ENCODE peak calls at places on chromosomes 6 and 20, in five cellular contexts. D is HepG2, G is upper lobe of left lung, W is GM12878, E is K562. V is an unnamed sample. For H3K27me3, the result is how much of the 10 kb centered on the place peaks cover.

GRCh38 chr20:31642837-31643236 is 5.1 kb downstream of the COX4I2 start:
- ATAC-seq in D (no peak), G (no peak), W (no peak), E (no peak), V (no peak)

GRCh38 chr6:157211603-157212455 is 111.5 kb downstream of the TMEM242 start:
- ATAC-seq in D (peak), G (no peak), W (peak), E (peak), V (no peak)

GRCh38 chr20:9354579-9354978 is 159.8 kb upstream of the LAMP5 start:
- ATAC-seq in D (no peak), G (no peak), W (no peak), E (no peak), V (no peak)

GRCh38 chr20:16761305-16761829 is 13.2 kb downstream of the OTOR start:
- ATAC-seq in D (peak), G (peak), W (peak), E (peak), V (no peak)

GRCh38 chr20:38321959-38322598 is 18.1 kb downstream of the BPI start:
- ATAC-seq in D (peak), G (peak), W (no peak), E (peak), V (peak)

GRCh38 chr6:133502451-133503259 is 261.5 kb downstream of the EYA4 start:
- ATAC-seq in D (no peak), G (peak), W (no peak), E (no peak), V (peak)

GRCh38 chr20:51385941-51386530 is 156.5 kb downstream of the NFATC2 start:
- ATAC-seq in D (peak), G (peak), W (peak), E (peak), V (no peak)

GRCh38 chr6:2542101-2542857 is 208.4 kb downstream of the MYLK4 start:
- ATAC-seq in D (peak), G (peak), W (no peak), E (peak), V (no peak)

GRCh38 chr6:157455028-157455714 is 74.2 kb downstream of the ZDHHC14 start:
- ATAC-seq in D (no peak), G (no peak), W (no peak), E (peak), V (no peak)

GRCh38 chr6:167574431-167575097 is 249.7 kb downstream of the TTLL2 start:
- ATAC-seq in D (no peak), G (peak), W (no peak), E (peak), V (peak)

GRCh38 chr6:38725414-38726183 is 10.5 kb downstream of the DNAH8 start:
- ATAC-seq in D (no peak), G (no peak), W (peak), E (no peak), V (no peak)

DNA sequence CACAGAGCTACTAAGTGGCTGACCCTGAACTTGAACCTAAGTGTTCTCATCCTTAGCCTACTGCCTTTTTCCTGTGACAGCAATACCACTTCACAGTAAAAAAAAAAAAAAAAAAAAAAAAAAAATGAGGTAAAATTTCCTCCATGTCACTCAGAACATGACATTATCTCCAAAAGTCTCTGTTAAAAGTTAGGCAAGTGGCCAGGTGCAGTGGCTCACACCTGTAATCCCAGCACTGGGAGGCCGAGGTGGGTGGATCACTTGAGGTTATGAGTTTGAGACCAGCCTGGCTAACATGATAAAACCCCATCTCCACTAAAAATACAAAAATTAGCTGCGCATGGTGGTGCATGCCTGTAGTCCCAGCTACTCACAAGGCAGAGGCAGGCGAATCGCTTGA is 11.2 kb upstream of the HDDC2 start:
- ATAC-seq in D (no peak), G (no peak), W (no peak), E (no peak), V (no peak)
- H3K27me3 ChIP-seq in D (under half), G (under half), W (under half), E (under half), V (under half)

DNA sequence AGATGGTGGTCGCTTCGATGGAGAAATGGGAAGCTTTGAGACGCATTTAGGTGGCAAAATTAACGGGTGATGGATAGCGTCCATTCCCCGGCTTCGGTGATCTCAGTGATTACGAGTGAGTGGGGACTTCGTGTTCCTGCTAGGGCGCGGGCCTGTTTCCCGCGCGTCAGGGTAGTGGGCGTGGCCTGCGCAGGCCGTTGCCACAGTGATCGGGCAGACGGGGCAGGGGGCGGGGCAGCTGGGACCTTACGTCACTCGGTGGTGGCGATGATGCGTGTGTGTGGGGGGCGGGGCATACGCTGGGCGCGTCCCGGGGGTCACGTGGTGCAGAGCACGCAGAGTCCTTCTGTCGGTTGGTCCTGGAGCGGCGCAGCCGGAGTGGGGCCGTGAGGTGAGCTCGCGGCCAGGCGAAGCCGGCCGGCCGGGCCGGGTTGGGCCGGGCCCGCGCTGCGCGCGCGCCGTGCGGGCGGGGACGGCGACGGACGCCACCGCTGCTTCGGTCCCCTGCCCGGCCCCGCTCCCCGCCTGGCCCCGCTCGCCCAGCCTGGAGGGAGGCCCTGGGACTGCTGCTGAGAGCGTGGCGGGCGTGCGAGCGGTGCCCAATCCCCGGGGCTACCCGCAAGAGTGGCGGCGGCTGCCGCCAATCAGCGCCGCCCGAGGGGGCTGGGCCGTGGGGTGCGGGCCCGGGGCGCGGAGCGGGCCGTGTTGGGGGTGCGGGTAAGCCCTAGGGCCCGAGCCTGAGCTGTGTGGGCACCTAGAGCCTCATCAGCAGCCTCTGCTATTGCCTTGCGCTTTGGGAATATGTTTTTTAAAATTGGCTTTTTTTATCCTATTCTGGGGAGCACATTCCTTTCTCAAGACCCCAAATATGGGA is at the start of gene PHF20:
- ATAC-seq in D (peak), G (peak), W (peak), E (peak), V (peak)
- TF ChIP-seq EP300 in D (no peak), G (peak), W (peak), E (no peak), V (peak)

DNA sequence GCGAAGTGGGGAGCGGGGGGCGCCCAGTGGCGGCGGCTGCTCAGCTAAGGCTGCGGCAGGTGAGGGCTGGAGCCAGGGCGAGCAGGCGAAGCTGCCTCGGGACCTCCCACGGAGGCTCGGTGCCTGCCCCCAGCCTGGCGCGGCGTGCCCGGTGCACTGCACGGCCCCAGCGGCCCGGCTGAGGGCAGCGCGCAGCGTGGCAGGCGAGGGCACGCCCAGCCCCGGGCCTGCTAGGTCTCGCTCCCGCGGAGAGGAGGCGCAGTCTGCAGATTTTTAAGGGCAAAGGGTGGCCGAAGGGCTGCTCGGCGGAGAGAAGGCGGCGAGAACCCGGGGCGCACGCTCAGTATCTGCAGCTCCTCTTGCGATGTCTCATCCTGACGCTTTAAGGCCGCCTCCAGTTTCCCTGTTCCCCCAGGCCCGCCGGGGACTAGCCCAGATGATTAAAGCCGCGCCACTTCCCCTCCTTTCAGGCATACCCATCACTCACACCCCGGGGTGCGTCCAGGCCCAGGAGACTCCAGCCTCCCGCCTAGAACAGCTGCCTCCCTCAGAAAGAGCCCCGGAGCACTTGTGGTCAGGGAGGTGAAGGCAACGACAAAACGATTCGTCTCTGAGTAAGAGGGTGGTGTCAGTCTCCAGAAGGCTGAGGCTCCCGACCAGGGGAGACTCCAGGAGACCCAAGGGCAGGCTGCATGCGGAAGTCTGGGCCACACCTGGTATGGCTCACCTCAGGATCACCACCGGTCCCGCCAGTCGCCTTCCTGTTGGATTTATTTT is at the start of gene FERMT1:
- ATAC-seq in D (peak), G (peak), W (peak), E (peak), V (peak)
- TF ChIP-seq CTCF in D (peak), G (peak), W (no peak), E (no peak), V (no peak)

GRCh38 chr6:19268117-19268516 is 569.1 kb upstream of the ID4 start:
- ATAC-seq in D (no peak), G (no peak), W (no peak), E (no peak), V (no peak)

GRCh38 chr6:19270616-19271015 is 566.6 kb upstream of the ID4 start:
- ATAC-seq in D (no peak), G (no peak), W (no peak), E (no peak), V (no peak)

GRCh38 chr6:19268718-19269117 is 568.5 kb upstream of the ID4 start:
- ATAC-seq in D (no peak), G (no peak), W (no peak), E (no peak), V (no peak)

DNA sequence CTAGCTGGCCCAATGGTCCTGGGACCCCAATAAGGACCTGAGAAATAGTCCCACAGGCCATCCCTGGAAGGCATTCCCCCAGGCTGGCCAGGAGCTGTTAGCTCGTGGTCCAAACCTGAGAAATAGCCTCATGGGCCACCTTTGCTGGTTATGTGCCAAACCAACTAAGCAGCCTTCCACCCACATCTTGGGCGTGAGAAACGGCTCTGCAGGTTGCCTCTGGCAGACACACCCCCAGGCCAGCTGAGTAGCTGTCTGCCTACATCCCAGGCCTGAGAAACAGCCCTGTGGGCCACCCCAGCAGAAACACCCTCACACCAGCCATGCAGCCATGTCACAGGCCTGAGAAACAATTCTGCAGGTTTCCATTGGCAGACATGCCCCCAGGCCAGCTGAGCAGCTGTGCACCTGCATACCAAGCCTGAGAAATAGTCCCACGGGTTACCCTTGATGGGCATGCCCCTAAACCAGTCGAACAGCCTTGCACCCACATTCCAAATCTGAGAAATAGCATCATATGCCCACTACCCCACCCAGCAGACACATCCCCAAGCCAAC is 567.8 kb upstream of the ID4 start:
- ATAC-seq in D (no peak), G (no peak), W (no peak), E (no peak), V (no peak)
- H3K27me3 ChIP-seq in D (under half), G (under half), W (under half), E (under half), V (under half)

GRCh38 chr6:96301781-96302180 is 219.8 kb upstream of the UFL1 start:
- ATAC-seq in D (no peak), G (no peak), W (no peak), E (no peak), V (no peak)
- TF ChIP-seq EP300 in D (no peak), G (no peak), W (no peak), E (no peak), V (no peak)

GRCh38 chr20:21767739-21768223 is 62.3 kb downstream of the PAX1 start:
- ATAC-seq in D (peak), G (no peak), W (no peak), E (peak), V (no peak)
- TF ChIP-seq CTCF in D (peak), G (peak), W (peak), E (peak), V (no peak)

DNA sequence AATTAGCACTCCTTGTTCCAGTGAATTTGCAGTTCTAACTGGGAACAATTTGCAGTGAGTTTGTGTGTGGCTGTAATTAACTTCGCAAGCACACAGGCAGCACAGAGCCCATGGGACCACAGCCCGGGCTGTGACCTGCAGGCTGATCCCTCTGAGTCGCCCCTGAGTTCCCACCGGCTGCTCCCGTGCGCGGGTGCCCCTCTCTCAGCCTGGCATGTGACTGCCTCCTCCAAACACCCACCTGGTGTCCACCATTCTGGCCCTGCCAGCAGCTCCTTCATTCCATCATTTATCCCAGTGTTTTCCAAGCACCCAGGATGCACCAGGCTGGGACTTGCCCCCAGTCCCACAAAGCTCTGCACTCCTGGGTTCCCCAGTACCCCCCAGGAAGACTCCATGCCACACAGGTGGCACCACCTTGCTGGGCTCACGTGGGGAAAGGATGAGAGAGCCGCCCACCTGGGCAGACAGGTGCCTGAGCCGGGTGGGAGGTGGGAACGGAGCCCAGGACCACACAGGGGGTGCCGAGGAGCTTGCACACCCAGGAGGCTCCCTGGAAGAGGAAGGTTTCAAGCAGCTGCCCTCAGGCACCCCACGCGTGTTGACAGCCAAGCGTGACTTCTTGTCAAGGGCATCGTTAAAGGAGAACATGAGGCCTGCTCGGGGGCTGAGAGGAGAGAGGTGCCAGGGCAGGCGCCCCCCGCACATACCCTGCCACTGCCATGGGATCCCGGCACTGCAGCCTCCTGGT is 75.1 kb downstream of the YTHDF1 start:
- ATAC-seq in D (peak), G (peak), W (no peak), E (no peak), V (no peak)
- H3K27me3 ChIP-seq in D (half or more), G (under half), W (under half), E (under half), V (half or more)

DNA sequence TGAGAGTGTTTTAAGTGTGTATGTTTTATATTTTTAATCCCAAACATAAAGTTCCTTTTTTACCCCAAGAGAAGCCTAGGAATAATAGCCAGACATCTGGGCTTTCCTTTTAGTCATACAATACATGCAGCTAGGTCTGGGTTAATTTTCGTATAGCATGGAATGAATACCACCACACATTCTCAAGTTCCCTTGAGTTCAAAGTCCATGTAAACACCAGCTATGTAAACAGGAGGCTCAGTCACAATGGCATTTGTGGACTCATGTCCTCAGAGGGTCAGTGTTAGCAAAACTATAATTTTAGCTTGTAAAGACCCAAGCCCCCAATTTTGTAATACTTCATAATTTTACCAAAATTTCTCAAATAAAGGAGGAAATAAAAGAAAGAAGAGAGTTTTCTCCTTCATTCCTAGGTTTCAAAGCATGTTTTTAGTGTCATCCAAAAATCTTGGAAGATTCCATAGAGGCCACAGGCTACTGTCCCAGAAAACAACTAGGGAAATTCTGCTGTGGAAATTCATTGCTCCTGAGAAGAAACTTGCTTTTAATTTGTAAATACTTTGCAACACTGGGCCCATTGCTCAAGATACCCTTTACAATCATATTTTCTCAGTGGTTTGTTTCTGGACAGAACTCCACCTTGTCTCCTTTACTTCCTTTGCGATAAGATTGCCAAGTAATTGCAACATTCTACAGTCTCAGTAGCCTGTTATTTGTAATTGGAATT is 671.2 kb downstream of the COL12A1 start:
- ATAC-seq in D (peak), G (peak), W (no peak), E (no peak), V (peak)
- TF ChIP-seq EP300 in D (peak), G (no peak), W (no peak), E (no peak), V (no peak)

GRCh38 chr6:89372506-89372901 is 20.0 kb upstream of the UBE2J1 start:
- ATAC-seq in D (no peak), G (no peak), W (peak), E (no peak), V (no peak)

GRCh38 chr6:89378628-89379027 is 26.1 kb upstream of the UBE2J1 start:
- ATAC-seq in D (no peak), G (no peak), W (no peak), E (no peak), V (no peak)

GRCh38 chr6:89375902-89376301 is 23.4 kb upstream of the UBE2J1 start:
- ATAC-seq in D (no peak), G (no peak), W (no peak), E (no peak), V (no peak)

GRCh38 chr6:89371849-89372505 is 19.5 kb upstream of the UBE2J1 start:
- ATAC-seq in D (peak), G (peak), W (peak), E (peak), V (peak)

DNA sequence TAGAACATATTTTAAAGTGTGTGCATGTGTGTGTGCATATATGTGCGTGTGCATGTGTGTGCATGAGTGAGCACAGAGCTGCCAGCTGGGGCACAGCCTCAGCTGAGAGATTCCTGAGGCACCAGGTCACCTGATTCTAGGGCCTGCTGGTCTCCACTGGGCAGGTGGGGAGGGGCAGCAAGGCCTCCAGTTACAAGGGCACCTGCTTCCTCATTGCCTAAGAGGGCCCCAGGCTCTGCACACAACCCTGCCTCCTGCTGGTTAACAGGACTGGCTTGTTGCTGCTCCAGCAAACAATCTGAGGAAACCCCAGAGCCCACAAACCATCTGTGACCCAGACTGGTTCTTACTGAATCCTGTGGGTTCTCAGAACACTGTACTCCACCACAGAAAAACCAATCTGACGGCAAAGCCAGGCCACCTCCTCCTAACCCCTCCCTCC is 22.9 kb upstream of the UBE2J1 start:
- ATAC-seq in D (peak), G (peak), W (peak), E (peak), V (peak)
- TF ChIP-seq CTCF in D (peak), G (peak), W (peak), E (peak), V (no peak)